ENCODE peak calls at places on chromosomes 6 and 20, in seven cellular contexts. L is left ventricle myocardium inferior, D is mammary epithelial cell, W is spleen, B is IMR-90, P is fibroblast of pulmonary artery, U is tibial artery. I is an unnamed sample.

GRCh38 chr20:48610996-48611395 is 216.8 kb downstream of the PREX1 start:
- DNase-seq in D (no peak), L (no peak), U (no peak), P (no peak), B (no peak), W (no peak), I (no peak)

GRCh38 chr6:3850451-3851203 is 1.5 kb downstream of the FAM50B start:
- DNase-seq in W (peak; percentile 82), D (no peak), P (no peak), L (no peak), U (no peak), B (no peak), I (no peak)

GRCh38 chr6:124400600-124400999 is 561.6 kb upstream of the RNF217 start:
- DNase-seq in D (no peak), B (no peak), U (no peak), L (no peak), P (no peak), W (no peak), I (no peak)

GRCh38 chr6:167826230-167827061 is at the start of gene AFDN:
- DNase-seq in B (peak; percentile 21), W (peak; percentile 94), D (peak; percentile 55), P (peak; percentile 51), L (peak; percentile 78), U (peak; percentile 83), I (peak; percentile 78)

GRCh38 chr6:39301606-39302005 is 12.6 kb downstream of the KCNK17 start:
- DNase-seq in D (no peak), U (no peak), P (peak; percentile 3), L (no peak), B (no peak), W (no peak), I (no peak)

GRCh38 chr6:8859501-8859900 is 424.2 kb upstream of the SLC35B3 start:
- DNase-seq in U (no peak), W (no peak), L (no peak), P (no peak), D (no peak), B (no peak), I (no peak)

GRCh38 chr20:58308290-58308679 is 1.2 kb upstream of the RAB22A start:
- DNase-seq in P (no peak), U (no peak), W (no peak), D (no peak), B (no peak), L (no peak), I (no peak)

GRCh38 chr6:148523051-148523450 is 180.4 kb downstream of the SASH1 start:
- DNase-seq in U (no peak), D (no peak), L (no peak), W (no peak), B (peak; percentile 93), P (peak; percentile 72), I (no peak)

GRCh38 chr20:47809161-47809560 is 23.9 kb upstream of the SULF2 start:
- DNase-seq in B (no peak), W (no peak), P (no peak), L (no peak), D (no peak), U (no peak), I (no peak)

GRCh38 chr20:50302463-50303041 is 111.9 kb downstream of the CEBPB start:
- DNase-seq in P (peak; percentile 52), D (no peak), L (no peak), B (peak; percentile 59), U (no peak), W (peak; percentile 37), I (no peak)

GRCh38 chr6:95384988-95385387 is 192.3 kb upstream of the MANEA start:
- DNase-seq in W (no peak), D (no peak), L (no peak), P (no peak), B (no peak), U (no peak), I (no peak)

GRCh38 chr6:137080711-137081110 is 35.9 kb upstream of the IL20RA start:
- DNase-seq in B (no peak), P (no peak), U (no peak), L (no peak), D (no peak), W (no peak), I (no peak)

GRCh38 chr6:121435444-121436069 is at the start of gene GJA1:
- DNase-seq in L (no peak), B (peak; percentile 86), D (peak; percentile 83), U (peak; percentile 78), P (peak; percentile 83), W (no peak), I (no peak)

GRCh38 chr6:25872804-25873203 is 1.2 kb downstream of the SLC17A3 start:
- DNase-seq in D (no peak), P (no peak), W (no peak), B (no peak), L (no peak), U (no peak), I (no peak)

GRCh38 chr6:130105996-130106704 is 87.8 kb downstream of the L3MBTL3 start:
- DNase-seq in U (no peak), B (no peak), W (no peak), L (no peak), P (no peak), D (no peak), I (no peak)

GRCh38 chr6:143949535-143949934 is 58.5 kb downstream of the PLAGL1 start:
- DNase-seq in W (no peak), B (no peak), L (no peak), U (no peak), P (no peak), D (no peak), I (no peak)

GRCh38 chr20:58586565-58587093 is 64.5 kb upstream of the STX16 start:
- DNase-seq in D (no peak), U (no peak), P (no peak), L (no peak), B (no peak), W (no peak), I (no peak)

GRCh38 chr6:166562726-166563125 is 23.8 kb downstream of the RAMACL start:
- DNase-seq in W (no peak), B (no peak), D (no peak), U (no peak), P (no peak), L (no peak), I (no peak)

GRCh38 chr6:37262446-37263026 is 4.6 kb upstream of the TMEM217 start:
- DNase-seq in D (peak; percentile 58), W (no peak), L (no peak), U (no peak), B (no peak), P (no peak), I (no peak)

GRCh38 chr6:141105481-141105880 is 1027.2 kb upstream of the GJE1 start:
- DNase-seq in W (no peak), U (no peak), P (peak; percentile 53), L (no peak), D (no peak), B (peak; percentile 50), I (no peak)

GRCh38 chr20:47749367-47749766 is 35.9 kb downstream of the SULF2 start:
- DNase-seq in L (peak; percentile 48), W (no peak), U (peak; percentile 77), P (peak; percentile 27), B (no peak), D (no peak), I (no peak)

GRCh38 chr6:155181498-155181897 is 82.3 kb upstream of the CLDN20 start:
- DNase-seq in W (no peak), L (no peak), D (no peak), P (no peak), B (no peak), U (no peak), I (no peak)

GRCh38 chr20:53974785-53975555 is 95.4 kb downstream of the BCAS1 start:
- DNase-seq in L (no peak), B (no peak), P (no peak), W (no peak), U (no peak), D (no peak), I (no peak)

GRCh38 chr6:16157909-16158308 is 29.0 kb downstream of the MYLIP start:
- DNase-seq in L (peak; percentile 24), U (no peak), P (no peak), D (no peak), W (no peak), B (no peak), I (no peak)

GRCh38 chr6:127366281-127367022 is 23.0 kb upstream of the ECHDC1 start:
- DNase-seq in B (peak; percentile 98), P (peak; percentile 98), U (peak; percentile 71), L (no peak), W (no peak), D (peak; percentile 99), I (no peak)

GRCh38 chr20:49276201-49276894 is 1.5 kb downstream of the ZNFX1 start:
- DNase-seq in W (no peak), B (peak; percentile 74), D (peak; percentile 73), P (peak; percentile 61), U (no peak), L (no peak), I (no peak)

GRCh38 chr20:50992336-50992732 is 30.6 kb downstream of the KCNG1 start:
- DNase-seq in P (no peak), D (peak; percentile 86), U (no peak), W (no peak), B (no peak), L (no peak), I (peak; percentile 67)

GRCh38 chr6:5997420-5998093 is 9.2 kb downstream of the NRN1 start:
- DNase-seq in P (no peak), W (peak; percentile 90), L (no peak), D (peak; percentile 41), B (no peak), U (no peak), I (no peak)
- H3K4me3 ChIP-seq in P (peak overlapping the region; percentile 24), W (peak overlapping the region; percentile 56), L (peak overlapping the region; percentile 74), D (no peak overlapping the region), B (no peak overlapping the region), U (peak overlapping the region; percentile 61), I (peak overlapping the region; percentile 80)

GRCh38 chr6:31271641-31272357 is at the start of gene HLA-C:
- DNase-seq in L (peak; percentile 85), P (peak; percentile 95), D (peak; percentile 96), B (peak; percentile 95), W (peak; percentile 96), U (peak; percentile 96), I (peak; percentile 94)
- H3K4me3 ChIP-seq in L (peak within 1 kb of the TSS; percentile 80), P (peak within 1 kb of the TSS; percentile 72), D (peak within 1 kb of the TSS; percentile 70), B (peak within 1 kb of the TSS; percentile 58), W (peak within 1 kb of the TSS; percentile 65), U (peak within 1 kb of the TSS; percentile 94), I (peak within 1 kb of the TSS; percentile 50)

DNA sequence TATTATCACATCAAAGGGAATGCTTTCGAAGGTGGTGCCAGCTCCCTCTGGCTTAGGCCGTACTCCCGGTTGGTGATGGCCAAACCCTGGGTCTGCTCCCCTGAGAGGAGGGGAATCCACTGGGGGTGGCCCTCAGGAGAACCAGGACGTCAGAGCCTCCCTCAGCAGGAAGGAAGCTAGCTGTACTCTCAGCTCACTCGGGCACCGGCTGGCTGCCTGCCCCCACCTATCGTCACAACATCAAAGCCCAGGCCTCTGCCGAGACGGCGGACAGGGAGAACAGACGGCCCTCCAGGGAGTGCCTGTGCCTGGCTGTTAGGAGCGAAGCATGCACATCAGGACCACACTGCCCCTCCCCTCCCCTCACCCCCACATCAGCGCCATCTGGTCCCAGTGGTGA is 9.2 kb upstream of the PGC start:
- DNase-seq in W (no peak), D (no peak), U (no peak), P (no peak), L (no peak), B (no peak), I (no peak)
- H3K4me3 ChIP-seq in W (no peak overlapping the region), D (no peak overlapping the region), U (no peak overlapping the region), P (no peak overlapping the region), L (no peak overlapping the region), B (no peak overlapping the region), I (no peak overlapping the region)

GRCh38 chr6:109284675-109285074 is 97.6 kb downstream of the CD164 start:
- DNase-seq in P (no peak), L (no peak), U (no peak), B (no peak), D (no peak), W (no peak), I (no peak)

GRCh38 chr6:109279628-109280027 is 102.6 kb downstream of the CD164 start:
- DNase-seq in D (no peak), W (no peak), L (no peak), P (no peak), B (no peak), U (no peak), I (no peak)

GRCh38 chr6:109282732-109283131 is 99.5 kb downstream of the CD164 start:
- DNase-seq in W (no peak), U (no peak), P (no peak), D (no peak), B (no peak), L (no peak), I (no peak)
- H3K4me3 ChIP-seq in W (no peak overlapping the region), U (no peak overlapping the region), P (no peak overlapping the region), D (no peak overlapping the region), B (no peak overlapping the region), L (no peak overlapping the region), I (no peak overlapping the region)

I was measured in breast epithelium.